ENCODE peak calls at places on chromosome 15, in seven cellular contexts. One of them, this sample, is unnamed.

GRCh38 chr15:29668120-29668602 is 154.1 kb downstream of the TJP1 start:
- DNase-seq in fibroblast of mammary gland: peak
- DNase-seq in adrenal gland: peak
- DNase-seq in psoas muscle: peak
- DNase-seq in GM12865: peak
- DNase-seq in tibial artery: no peak
- DNase-seq in IMR-90: peak
- DNase-seq in this sample: peak

GRCh38 chr15:57510647-57511046 is 81.1 kb upstream of the MYZAP start:
- DNase-seq in fibroblast of mammary gland: peak
- DNase-seq in adrenal gland: no peak
- DNase-seq in psoas muscle: no peak
- DNase-seq in GM12865: no peak
- DNase-seq in tibial artery: no peak
- DNase-seq in IMR-90: peak
- DNase-seq in this sample: peak

GRCh38 chr15:68574051-68574450 is 4.7 kb upstream of the CORO2B start:
- DNase-seq in fibroblast of mammary gland: no peak
- DNase-seq in adrenal gland: no peak
- DNase-seq in psoas muscle: no peak
- DNase-seq in GM12865: no peak
- DNase-seq in tibial artery: peak
- DNase-seq in IMR-90: no peak
- DNase-seq in this sample: no peak

GRCh38 chr15:28892789-28893610 is 7.2 kb downstream of the APBA2 start:
- DNase-seq in fibroblast of mammary gland: peak
- DNase-seq in adrenal gland: no peak
- DNase-seq in psoas muscle: no peak
- DNase-seq in GM12865: no peak
- DNase-seq in tibial artery: no peak
- DNase-seq in IMR-90: peak
- DNase-seq in this sample: no peak

GRCh38 chr15:48695088-48695834 is 49.8 kb upstream of the FBN1 start:
- DNase-seq in fibroblast of mammary gland: peak
- DNase-seq in adrenal gland: no peak
- DNase-seq in psoas muscle: no peak
- DNase-seq in GM12865: no peak
- DNase-seq in tibial artery: no peak
- DNase-seq in IMR-90: peak
- DNase-seq in this sample: peak

GRCh38 chr15:73809728-73810501 is 56.8 kb upstream of the INSYN1 start:
- DNase-seq in fibroblast of mammary gland: peak
- DNase-seq in adrenal gland: no peak
- DNase-seq in psoas muscle: no peak
- DNase-seq in GM12865: no peak
- DNase-seq in tibial artery: no peak
- DNase-seq in IMR-90: no peak
- DNase-seq in this sample: no peak

GRCh38 chr15:48624700-48625099 is 20.8 kb downstream of the FBN1 start:
- DNase-seq in fibroblast of mammary gland: no peak
- DNase-seq in adrenal gland: no peak
- DNase-seq in psoas muscle: no peak
- DNase-seq in GM12865: no peak
- DNase-seq in tibial artery: no peak
- DNase-seq in IMR-90: no peak
- DNase-seq in this sample: peak

GRCh38 chr15:37698679-37699078 is 235.8 kb upstream of the TMCO5A start:
- DNase-seq in fibroblast of mammary gland: peak
- DNase-seq in adrenal gland: no peak
- DNase-seq in psoas muscle: no peak
- DNase-seq in GM12865: no peak
- DNase-seq in tibial artery: no peak
- DNase-seq in IMR-90: no peak
- DNase-seq in this sample: no peak

GRCh38 chr15:38624248-38625214 is 59.9 kb upstream of the RASGRP1 start:
- DNase-seq in fibroblast of mammary gland: no peak
- DNase-seq in adrenal gland: no peak
- DNase-seq in psoas muscle: no peak
- DNase-seq in GM12865: no peak
- DNase-seq in tibial artery: no peak
- DNase-seq in IMR-90: no peak
- DNase-seq in this sample: peak

GRCh38 chr15:64105113-64105704 is 9.4 kb downstream of the SNX1 start:
- DNase-seq in fibroblast of mammary gland: peak
- DNase-seq in adrenal gland: no peak
- DNase-seq in psoas muscle: no peak
- DNase-seq in GM12865: no peak
- DNase-seq in tibial artery: no peak
- DNase-seq in IMR-90: peak
- DNase-seq in this sample: peak

DNA sequence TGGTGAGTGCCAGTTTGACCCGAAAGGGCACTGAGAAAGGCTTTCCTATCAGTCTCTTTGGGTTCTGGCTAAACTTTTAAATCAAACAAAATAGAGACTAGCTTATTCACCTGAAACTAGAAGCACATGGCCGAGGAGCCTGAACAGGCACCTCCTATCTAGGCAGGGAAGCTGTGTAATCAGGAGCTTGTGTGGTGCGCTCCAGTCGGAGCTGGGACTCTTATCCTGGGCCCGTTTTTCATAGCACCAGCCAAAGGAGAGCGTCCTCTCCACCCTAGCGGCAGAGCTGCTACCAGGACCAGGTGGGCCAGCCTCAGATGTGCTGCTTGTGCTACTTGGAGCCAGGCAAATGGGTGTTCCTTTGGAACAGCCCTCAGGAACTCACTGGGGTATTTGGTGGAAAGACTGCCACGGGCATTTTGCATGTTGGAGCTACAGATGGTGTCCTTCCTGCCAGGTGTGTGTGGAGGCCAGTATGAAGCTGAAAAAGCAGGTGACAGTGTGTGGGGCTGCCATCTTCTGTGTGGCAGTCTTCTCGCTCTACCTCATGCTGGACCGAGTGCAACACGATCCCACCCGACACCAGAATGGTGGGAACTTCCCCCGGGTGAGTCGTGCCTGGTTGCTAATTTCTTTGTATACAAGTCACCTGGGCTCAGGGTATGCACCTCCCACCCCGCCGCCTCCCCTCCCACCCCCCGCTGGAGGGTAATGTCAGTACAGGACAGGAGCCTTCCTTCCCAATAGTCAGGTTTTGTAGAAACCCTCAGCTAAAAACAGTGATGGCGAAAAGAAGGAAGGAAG is 833 bp downstream of the MAN2A2 start:
- DNase-seq in fibroblast of mammary gland: no peak
- DNase-seq in adrenal gland: no peak
- DNase-seq in psoas muscle: no peak
- DNase-seq in GM12865: peak
- DNase-seq in tibial artery: no peak
- DNase-seq in IMR-90: no peak
- DNase-seq in this sample: no peak
- TF ChIP-seq CTCF in fibroblast of mammary gland: no peak
- TF ChIP-seq CTCF in adrenal gland: no peak
- TF ChIP-seq CTCF in psoas muscle: no peak
- TF ChIP-seq CTCF in GM12865: peak
- TF ChIP-seq CTCF in tibial artery: no peak
- TF ChIP-seq CTCF in IMR-90: no peak
- TF ChIP-seq CTCF in this sample: no peak

GRCh38 chr15:35822153-35822552 is 276.2 kb upstream of the DPH6 start:
- DNase-seq in fibroblast of mammary gland: no peak
- DNase-seq in adrenal gland: no peak
- DNase-seq in psoas muscle: no peak
- DNase-seq in GM12865: no peak
- DNase-seq in tibial artery: no peak
- DNase-seq in IMR-90: no peak
- DNase-seq in this sample: no peak
- H3K4me3 ChIP-seq in fibroblast of mammary gland: no peak
- H3K4me3 ChIP-seq in adrenal gland: no peak
- H3K4me3 ChIP-seq in psoas muscle: no peak
- H3K4me3 ChIP-seq in GM12865: no peak
- H3K4me3 ChIP-seq in tibial artery: no peak
- H3K4me3 ChIP-seq in IMR-90: no peak
- H3K4me3 ChIP-seq in this sample: no peak

DNA sequence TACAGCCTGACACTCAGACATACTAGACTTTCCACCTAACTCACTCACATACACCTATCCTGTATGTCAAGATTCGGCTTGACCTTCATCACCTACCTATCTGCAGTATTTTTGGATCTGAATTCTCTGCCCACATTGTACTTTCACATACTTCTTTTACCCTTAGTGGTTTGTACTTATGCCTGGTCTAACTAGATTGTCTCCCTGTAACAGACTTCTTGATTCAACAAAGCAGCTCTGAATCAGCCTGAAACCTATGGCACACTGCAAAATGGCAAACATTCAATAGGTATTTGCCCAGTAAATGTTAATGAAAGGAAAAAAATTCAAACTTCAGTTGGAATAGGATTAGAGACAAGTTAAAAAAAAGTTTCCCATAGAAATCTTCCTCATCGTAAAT is 106.5 kb downstream of the UBE3A start:
- DNase-seq in fibroblast of mammary gland: no peak
- DNase-seq in adrenal gland: no peak
- DNase-seq in psoas muscle: no peak
- DNase-seq in GM12865: no peak
- DNase-seq in tibial artery: no peak
- DNase-seq in IMR-90: no peak
- DNase-seq in this sample: no peak
- TF ChIP-seq CTCF in fibroblast of mammary gland: no peak
- TF ChIP-seq CTCF in adrenal gland: no peak
- TF ChIP-seq CTCF in psoas muscle: no peak
- TF ChIP-seq CTCF in GM12865: no peak
- TF ChIP-seq CTCF in tibial artery: no peak
- TF ChIP-seq CTCF in IMR-90: no peak
- TF ChIP-seq CTCF in this sample: no peak

DNA sequence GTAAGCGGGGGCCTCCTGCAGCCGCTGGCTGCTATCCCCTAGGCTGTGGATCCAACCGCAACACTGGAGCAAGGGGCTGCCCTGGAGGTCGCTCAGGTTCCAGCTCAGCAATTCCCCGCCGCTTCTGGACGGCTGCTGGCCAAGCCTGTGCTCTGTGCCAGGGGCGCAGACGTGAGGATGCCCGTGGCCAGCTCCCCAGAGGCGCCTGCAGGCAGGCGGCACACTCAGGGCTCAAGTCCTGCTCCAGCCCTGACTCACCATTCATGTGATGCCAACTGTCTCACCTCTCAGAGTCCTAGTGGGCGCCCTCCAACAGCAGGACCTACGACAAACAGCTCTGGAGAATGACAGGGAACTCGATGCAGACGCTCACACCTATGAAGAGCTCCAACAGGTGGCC is 31.6 kb downstream of the KLHL25 start:
- DNase-seq in fibroblast of mammary gland: no peak
- DNase-seq in adrenal gland: no peak
- DNase-seq in psoas muscle: peak
- DNase-seq in GM12865: no peak
- DNase-seq in tibial artery: no peak
- DNase-seq in IMR-90: no peak
- DNase-seq in this sample: no peak
- H3K4me3 ChIP-seq in fibroblast of mammary gland: no peak
- H3K4me3 ChIP-seq in adrenal gland: no peak
- H3K4me3 ChIP-seq in psoas muscle: no peak
- H3K4me3 ChIP-seq in GM12865: no peak
- H3K4me3 ChIP-seq in tibial artery: no peak
- H3K4me3 ChIP-seq in IMR-90: no peak
- H3K4me3 ChIP-seq in this sample: no peak

GRCh38 chr15:80747317-80748053 is 31.7 kb upstream of the CEMIP start:
- DNase-seq in fibroblast of mammary gland: no peak
- DNase-seq in adrenal gland: no peak
- DNase-seq in psoas muscle: no peak
- DNase-seq in GM12865: no peak
- DNase-seq in tibial artery: no peak
- DNase-seq in IMR-90: no peak
- DNase-seq in this sample: no peak
- TF ChIP-seq CTCF in fibroblast of mammary gland: no peak
- TF ChIP-seq CTCF in adrenal gland: no peak
- TF ChIP-seq CTCF in psoas muscle: no peak
- TF ChIP-seq CTCF in GM12865: no peak
- TF ChIP-seq CTCF in tibial artery: no peak
- TF ChIP-seq CTCF in IMR-90: no peak
- TF ChIP-seq CTCF in this sample: no peak

DNA sequence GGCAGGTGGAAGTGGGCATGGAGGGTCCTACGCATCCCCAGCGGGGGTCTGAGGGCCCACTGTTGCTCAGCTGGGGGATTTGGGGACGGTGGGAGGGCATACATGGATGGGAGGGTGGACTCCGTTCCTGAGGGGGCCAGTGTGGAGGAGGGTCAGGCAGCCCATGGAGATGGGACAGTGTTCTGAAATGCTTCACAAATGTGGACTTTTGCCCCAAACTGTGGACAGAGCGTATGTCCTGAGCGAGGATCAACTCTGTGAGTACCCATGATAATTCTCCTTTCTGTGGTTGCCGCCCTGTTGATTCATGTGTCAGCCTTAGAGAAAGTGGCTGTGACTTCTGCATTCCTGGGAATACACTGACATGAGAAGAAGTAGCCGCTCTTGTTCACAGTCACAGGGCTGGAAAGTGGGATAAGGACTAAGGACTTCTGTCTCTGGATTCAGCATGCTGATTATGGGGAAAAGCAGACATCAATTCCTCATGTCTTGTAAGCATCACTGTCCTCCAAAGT is 33.4 kb downstream of the SMAD3 start:
- DNase-seq in fibroblast of mammary gland: no peak
- DNase-seq in adrenal gland: no peak
- DNase-seq in psoas muscle: no peak
- DNase-seq in GM12865: no peak
- DNase-seq in tibial artery: no peak
- DNase-seq in IMR-90: no peak
- DNase-seq in this sample: no peak
- H3K4me3 ChIP-seq in fibroblast of mammary gland: peak
- H3K4me3 ChIP-seq in adrenal gland: no peak
- H3K4me3 ChIP-seq in psoas muscle: peak
- H3K4me3 ChIP-seq in GM12865: no peak
- H3K4me3 ChIP-seq in tibial artery: no peak
- H3K4me3 ChIP-seq in IMR-90: no peak
- H3K4me3 ChIP-seq in this sample: peak

GRCh38 chr15:83973816-83974215 is 261.8 kb upstream of the GOLGA6L4 start:
- DNase-seq in fibroblast of mammary gland: peak
- DNase-seq in adrenal gland: no peak
- DNase-seq in psoas muscle: no peak
- DNase-seq in GM12865: peak
- DNase-seq in tibial artery: no peak
- DNase-seq in IMR-90: peak
- DNase-seq in this sample: peak
- TF ChIP-seq CTCF in fibroblast of mammary gland: peak
- TF ChIP-seq CTCF in adrenal gland: no peak
- TF ChIP-seq CTCF in psoas muscle: peak
- TF ChIP-seq CTCF in GM12865: peak
- TF ChIP-seq CTCF in tibial artery: no peak
- TF ChIP-seq CTCF in IMR-90: peak
- TF ChIP-seq CTCF in this sample: peak

GRCh38 chr15:86089422-86089821 is 9.8 kb downstream of the AGBL1 start:
- DNase-seq in fibroblast of mammary gland: no peak
- DNase-seq in adrenal gland: no peak
- DNase-seq in psoas muscle: no peak
- DNase-seq in GM12865: no peak
- DNase-seq in tibial artery: no peak
- DNase-seq in IMR-90: no peak
- DNase-seq in this sample: no peak
- H3K4me3 ChIP-seq in fibroblast of mammary gland: no peak
- H3K4me3 ChIP-seq in adrenal gland: no peak
- H3K4me3 ChIP-seq in psoas muscle: no peak
- H3K4me3 ChIP-seq in GM12865: no peak
- H3K4me3 ChIP-seq in tibial artery: no peak
- H3K4me3 ChIP-seq in IMR-90: no peak
- H3K4me3 ChIP-seq in this sample: no peak